ENCODE peak calls at places on chromosomes 13 and 19, in eight cellular contexts. W is NT2/D1; A is epithelial cell of esophagus; F is NCI-H1694; S is AG08395; I is activated CD8-positive, alpha-beta T cell treated with anti-CD3 and anti-CD28 coated beads for 36 hours; C is stimulated activated CD4-positive, alpha-beta T cell treated with anti-CD3 and anti-CD28 coated beads, Interleukin-12 subunit alpha, Interleukin-12 subunit beta, amount 100 ng/mL, for 24 hours; M is lung microvascular endothelial cell. U is an unnamed sample.

GRCh38 chr13:39804332-39805231 is 149.1 kb downstream of the COG6 start:
- DNase-seq in F (no peak), I (no peak), W (no peak), C (no peak), S (no peak), A (no peak), M (no peak), U (no peak)

GRCh38 chr19:22882797-22883196 is 50.7 kb downstream of the ZNF723 start:
- DNase-seq in A (peak), I (no peak), C (no peak), M (peak), W (peak), S (peak), F (peak), U (peak)

GRCh38 chr19:39558623-39559117 is 18.7 kb upstream of the EID2 start:
- DNase-seq in C (no peak), S (no peak), M (no peak), W (no peak), F (no peak), I (no peak), A (no peak), U (no peak)

GRCh38 chr13:110272651-110273050 is 34.3 kb downstream of the COL4A1 start:
- DNase-seq in M (no peak), I (no peak), F (no peak), C (no peak), W (no peak), S (no peak), A (no peak), U (no peak)

GRCh38 chr19:16428372-16429036 is 43.3 kb downstream of the EPS15L1 start:
- DNase-seq in C (no peak), S (no peak), M (no peak), A (no peak), W (no peak), F (no peak), I (no peak), U (no peak)

GRCh38 chr19:4567584-4568071 is 8.1 kb upstream of the SEMA6B start:
- DNase-seq in W (peak), F (no peak), A (peak), C (peak), I (peak), M (peak), S (peak), U (peak)

GRCh38 chr13:62337109-62337880 is 921.6 kb upstream of the PCDH20 start:
- DNase-seq in M (no peak), F (no peak), C (no peak), I (no peak), S (no peak), W (no peak), A (no peak), U (no peak)

GRCh38 chr19:328025-328505 is 16.5 kb downstream of the MIER2 start:
- DNase-seq in C (no peak), W (no peak), M (no peak), S (no peak), A (no peak), I (no peak), F (no peak), U (peak)

GRCh38 chr19:13190781-13191540 is 40.8 kb downstream of the IER2 start:
- DNase-seq in S (no peak), M (no peak), A (no peak), C (no peak), W (no peak), F (no peak), I (peak), U (no peak)

GRCh38 chr19:31350693-31351211 is 1.5 kb upstream of the TSHZ3 start:
- DNase-seq in F (no peak), M (peak), I (peak), S (peak), A (peak), C (no peak), W (no peak), U (peak)

GRCh38 chr19:6639439-6639838 is 30.5 kb downstream of the TNFSF14 start:
- DNase-seq in S (peak), M (peak), F (no peak), I (peak), C (no peak), A (peak), W (no peak), U (peak)

GRCh38 chr19:12606796-12607195 is 3.8 kb downstream of the ZNF490 start:
- DNase-seq in F (no peak), A (peak), I (no peak), S (no peak), C (no peak), W (no peak), M (no peak), U (no peak)

GRCh38 chr13:110001622-110002275 is 215.4 kb upstream of the IRS2 start:
- DNase-seq in M (peak), W (no peak), A (peak), F (no peak), C (no peak), I (no peak), S (peak), U (no peak)

GRCh38 chr13:107117327-107118012 is 549.5 kb upstream of the ARGLU1 start:
- DNase-seq in W (no peak), C (no peak), F (no peak), S (peak), I (no peak), A (no peak), M (no peak), U (no peak)

GRCh38 chr19:49749055-49749716 is 13.9 kb downstream of the TSKS start:
- DNase-seq in W (no peak), F (no peak), C (no peak), I (no peak), M (peak), S (peak), A (peak), U (no peak)

GRCh38 chr13:102399791-102400618 is 1.8 kb downstream of the FGF14 start:
- DNase-seq in F (peak), M (no peak), S (peak), W (no peak), I (peak), A (peak), C (no peak), U (peak)

GRCh38 chr13:77620138-77620537 is 77.3 kb upstream of the SLAIN1 start:
- DNase-seq in C (no peak), S (no peak), I (no peak), F (no peak), W (no peak), M (no peak), A (no peak), U (no peak)

GRCh38 chr19:29528350-29528945 is 2.7 kb downstream of the VSTM2B start:
- DNase-seq in C (peak), A (peak), F (peak), M (peak), I (peak), W (peak), S (peak), U (peak)

GRCh38 chr13:101536079-101536478 is 83.6 kb downstream of the ITGBL1 start:
- DNase-seq in C (no peak), S (no peak), F (no peak), A (no peak), I (no peak), W (no peak), M (peak), U (no peak)